ENCODE peak calls at places on chromosomes 5 and 9, in four cellular contexts. Y is stimulated activated CD8-positive, alpha-beta memory T cell treated with anti-CD3 and anti-CD28 coated beads, Interleukin-15, amount 100 ng/mL, for 1 hour; R is NCI-H510A treated with DMSO at 0.1 percent for 48 hours; B is stromal cell of bone marrow. L is an unnamed sample.

GRCh38 chr5:123520677-123521247 is 8.8 kb downstream of the CSNK1G3 start:
- DNase-seq in Y (no peak), R (no peak), B (no peak), L (no peak)

GRCh38 chr5:53917095-53917494 is 356.7 kb downstream of the NDUFS4 start:
- DNase-seq in Y (no peak), R (no peak), B (no peak), L (peak)

GRCh38 chr9:98804083-98804482 is 3.4 kb upstream of the GALNT12 start:
- DNase-seq in Y (no peak), R (no peak), B (no peak), L (no peak)

GRCh38 chr5:76662521-76662920 is 39.3 kb upstream of the F2RL2 start:
- DNase-seq in Y (no peak), R (no peak), B (no peak), L (no peak)

GRCh38 chr5:76716456-76717157 is 681 bp downstream of the F2R start:
- DNase-seq in Y (no peak), R (peak), B (no peak), L (no peak)

GRCh38 chr5:82396871-82397514 is 118.8 kb upstream of the RPS23 start:
- DNase-seq in Y (no peak), R (peak), B (peak), L (peak)

GRCh38 chr5:168706655-168707069 is 127.5 kb upstream of the PANK3 start:
- DNase-seq in Y (no peak), R (peak), B (peak), L (no peak)

GRCh38 chr5:127615916-127616315 is 33.0 kb upstream of the CTXN3 start:
- DNase-seq in Y (no peak), R (no peak), B (peak), L (peak)

GRCh38 chr9:16626577-16627130 is 243.8 kb downstream of the BNC2 start:
- DNase-seq in Y (no peak), R (no peak), B (peak), L (no peak)

GRCh38 chr9:127963359-127964064 is 17.3 kb downstream of the EEIG1 start:
- DNase-seq in Y (no peak), R (no peak), B (no peak), L (no peak)

GRCh38 chr9:36571333-36571732 is 1.4 kb upstream of the MELK start:
- DNase-seq in Y (no peak), R (no peak), B (no peak), L (no peak)

GRCh38 chr9:36132081-36132480 is 4.5 kb upstream of the GLIPR2 start:
- DNase-seq in Y (no peak), R (no peak), B (peak), L (no peak)

GRCh38 chr9:35859995-35860348 is 10.2 kb downstream of the OR13J1 start:
- DNase-seq in Y (no peak), R (no peak), B (no peak), L (no peak)

GRCh38 chr5:2710910-2711309 is 40.6 kb downstream of the IRX2 start:
- DNase-seq in Y (no peak), R (no peak), B (peak), L (no peak)

GRCh38 chr9:127014210-127014609 is 99.6 kb downstream of the RALGPS1 start:
- DNase-seq in Y (no peak), R (no peak), B (no peak), L (no peak)